ENCODE peak calls at places on chromosomes 5 and 9, in eight cellular contexts. D is endothelial cell, J is COLO829, N is hepatic stellate cell, T is mesenteric fat pad, Q is NAMALWA, K is occipital lobe, L is MM.1S. P is an unnamed sample.
A peak's percentile ranks its signal among the peaks of the same experiment; 100 is the strongest.

GRCh38 chr5:14172149-14172795 is 29.1 kb downstream of the TRIO start:
- DNase-seq in D (no peak), J (no peak), N (no peak), T (no peak), Q (peak; percentile 66), K (no peak), L (no peak), P (no peak)

GRCh38 chr5:228886-229285 is 10.8 kb downstream of the SDHA start:
- DNase-seq in D (no peak), J (no peak), N (no peak), T (no peak), Q (no peak), K (no peak), L (no peak), P (no peak)

GRCh38 chr5:174317261-174317894 is 271.9 kb downstream of the NSG2 start:
- DNase-seq in D (peak; percentile 68), J (peak; percentile 45), N (peak; percentile 71), T (peak; percentile 41), Q (peak; percentile 22), K (peak; percentile 71), L (peak; percentile 44), P (peak; percentile 69)

GRCh38 chr5:142512041-142512679 is 173.7 kb downstream of the FGF1 start:
- DNase-seq in D (no peak), J (no peak), N (no peak), T (no peak), Q (no peak), K (no peak), L (no peak), P (no peak)

GRCh38 chr5:176740702-176741565 is 69.4 kb upstream of the UNC5A start:
- DNase-seq in D (peak; percentile 2), J (no peak), N (no peak), T (peak; percentile 77), Q (no peak), K (no peak), L (no peak), P (no peak)

GRCh38 chr5:65041296-65042158 is 272.8 kb downstream of the CWC27 start:
- DNase-seq in D (no peak), J (no peak), N (no peak), T (no peak), Q (no peak), K (no peak), L (no peak), P (no peak)

GRCh38 chr5:134051305-134051704 is 46.5 kb upstream of the VDAC1 start:
- DNase-seq in D (no peak), J (no peak), N (no peak), T (no peak), Q (no peak), K (no peak), L (no peak), P (no peak)

GRCh38 chr9:95325221-95325620 is 7.7 kb upstream of the FANCC start:
- DNase-seq in D (no peak), J (no peak), N (no peak), T (no peak), Q (no peak), K (no peak), L (no peak), P (no peak)

GRCh38 chr5:139104577-139105271 is 93.4 kb downstream of the SIL1 start:
- DNase-seq in D (no peak), J (no peak), N (peak; percentile 74), T (no peak), Q (no peak), K (peak; percentile 81), L (no peak), P (no peak)

GRCh38 chr5:14745188-14745563 is 80.7 kb downstream of the OTULIN start:
- DNase-seq in D (no peak), J (no peak), N (no peak), T (no peak), Q (no peak), K (no peak), L (peak; percentile 30), P (no peak)

GRCh38 chr5:177432143-177432904 is 5.8 kb downstream of the GRK6 start:
- DNase-seq in D (no peak), J (no peak), N (no peak), T (no peak), Q (no peak), K (no peak), L (no peak), P (no peak)

GRCh38 chr5:1733369-1733768 is 66.3 kb downstream of the MRPL36 start:
- DNase-seq in D (peak; percentile 2), J (no peak), N (no peak), T (no peak), Q (no peak), K (no peak), L (no peak), P (no peak)

GRCh38 chr9:126470251-126470993 is 143.3 kb upstream of the LMX1B start:
- DNase-seq in D (no peak), J (no peak), N (no peak), T (no peak), Q (no peak), K (no peak), L (peak; percentile 61), P (no peak)

GRCh38 chr5:62473209-62473608 is 60.6 kb downstream of the IPO11 start:
- DNase-seq in D (no peak), J (no peak), N (no peak), T (no peak), Q (no peak), K (no peak), L (no peak), P (no peak)

GRCh38 chr5:174383196-174384178 is 338.0 kb downstream of the NSG2 start:
- DNase-seq in D (no peak), J (no peak), N (no peak), T (no peak), Q (no peak), K (no peak), L (no peak), P (no peak)

GRCh38 chr5:115838885-115839518 is 2.4 kb downstream of the ATG12 start:
- DNase-seq in D (no peak), J (peak; percentile 45), N (peak; percentile 36), T (no peak), Q (peak; percentile 85), K (no peak), L (peak; percentile 65), P (no peak)

GRCh38 chr5:177111720-177112394 is 21.7 kb upstream of the NSD1 start:
- DNase-seq in D (peak; percentile 83), J (peak; percentile 52), N (peak; percentile 69), T (no peak), Q (peak; percentile 85), K (no peak), L (peak; percentile 42), P (peak; percentile 54)

GRCh38 chr9:107732781-107733529 is 243.4 kb upstream of the KLF4 start:
- DNase-seq in D (no peak), J (peak; percentile 77), N (peak; percentile 50), T (no peak), Q (no peak), K (no peak), L (no peak), P (no peak)

GRCh38 chr5:143262393-143263174 is 140.9 kb downstream of the NR3C1 start:
- DNase-seq in D (no peak), J (no peak), N (peak; percentile 32), T (no peak), Q (no peak), K (no peak), L (peak; percentile 62), P (no peak)

GRCh38 chr5:11777096-11777495 is 127.2 kb downstream of the CTNND2 start:
- DNase-seq in D (no peak), J (peak; percentile 7), N (no peak), T (no peak), Q (no peak), K (no peak), L (no peak), P (no peak)

GRCh38 chr5:84378961-84379360 is 5.7 kb downstream of the EDIL3 start:
- DNase-seq in D (no peak), J (no peak), N (peak; percentile 12), T (no peak), Q (no peak), K (no peak), L (no peak), P (no peak)

GRCh38 chr5:179803651-179804598 is 2.7 kb downstream of the MGAT4B start:
- DNase-seq in D (no peak), J (no peak), N (no peak), T (no peak), Q (no peak), K (no peak), L (no peak), P (no peak)

GRCh38 chr5:36377192-36377591 is 75.5 kb upstream of the RANBP3L start:
- DNase-seq in D (no peak), J (no peak), N (no peak), T (no peak), Q (no peak), K (no peak), L (no peak), P (no peak)

GRCh38 chr5:139385061-139385889 is 2.2 kb upstream of the SLC23A1 start:
- DNase-seq in D (no peak), J (no peak), N (peak; percentile 69), T (no peak), Q (peak; percentile 59), K (no peak), L (peak; percentile 78), P (no peak)

GRCh38 chr9:72749276-72749675 is 203.6 kb downstream of the ALDH1A1 start:
- DNase-seq in D (no peak), J (no peak), N (no peak), T (no peak), Q (no peak), K (no peak), L (no peak), P (no peak)

GRCh38 chr9:73270967-73271722 is 119.5 kb downstream of the ANXA1 start:
- DNase-seq in D (no peak), J (peak; percentile 67), N (peak; percentile 3), T (no peak), Q (no peak), K (no peak), L (no peak), P (no peak)

GRCh38 chr9:71690058-71690691 is 78.1 kb downstream of the CEMIP2 start:
- DNase-seq in D (no peak), J (no peak), N (no peak), T (no peak), Q (no peak), K (no peak), L (no peak), P (no peak)

GRCh38 chr9:133534346-133535284 is at the start of gene ADAMTSL2:
- DNase-seq in D (peak; percentile 52), J (no peak), N (peak; percentile 76), T (peak; percentile 92), Q (peak; percentile 28), K (peak; percentile 27), L (no peak), P (peak; percentile 23)

GRCh38 chr9:113578877-113579269 is 115.3 kb downstream of the RGS3 start:
- DNase-seq in D (no peak), J (peak; percentile 82), N (peak; percentile 99), T (no peak), Q (peak; percentile 83), K (no peak), L (peak; percentile 95), P (no peak)

GRCh38 chr5:56522972-56523371 is 289.8 kb upstream of the ANKRD55 start:
- DNase-seq in D (no peak), J (no peak), N (peak; percentile 21), T (no peak), Q (no peak), K (no peak), L (no peak), P (no peak)

GRCh38 chr9:31615964-31616363 is 768.5 kb upstream of the ACO1 start:
- DNase-seq in D (no peak), J (no peak), N (no peak), T (no peak), Q (no peak), K (no peak), L (no peak), P (no peak)